ENCODE peak calls at places on chromosomes 11 and 22, in nine cellular contexts. Z is psoas muscle, S is brain microvascular endothelial cell, J is GM23338, X is tibial nerve, F is A549, N is pancreas, R is suprapubic skin, L is cardiac muscle cell. H is an unnamed sample.
A peak's percentile ranks its signal among the peaks of the same experiment; 100 is the strongest.

GRCh38 chr22:32465661-32466060 is 1.4 kb upstream of the BPIFC start:
- DNase-seq in Z (no peak), F (no peak), S (no peak), J (no peak), N (no peak), R (no peak), X (no peak), L (no peak), H (no peak)

GRCh38 chr22:31179345-31179744 is 19.4 kb downstream of the RNF185 start:
- DNase-seq in R (peak; percentile 66), F (peak; percentile 60), X (no peak), J (no peak), L (no peak), Z (peak; percentile 68), N (no peak), S (no peak), H (no peak)

GRCh38 chr11:74345420-74345819 is 34.0 kb upstream of the P4HA3 start:
- DNase-seq in R (no peak), X (no peak), S (no peak), J (no peak), F (no peak), L (no peak), N (no peak), Z (no peak), H (no peak)

GRCh38 chr22:20424553-20424936 is 13.1 kb downstream of the SCARF2 start:
- DNase-seq in S (no peak), R (no peak), L (no peak), X (no peak), J (no peak), N (no peak), F (no peak), Z (no peak), H (no peak)

GRCh38 chr11:26865703-26866102 is 128.2 kb upstream of the FIBIN start:
- DNase-seq in Z (no peak), L (no peak), N (no peak), X (no peak), J (no peak), F (no peak), S (no peak), R (no peak), H (no peak)

GRCh38 chr11:57213282-57214086 is 23.6 kb downstream of the APLNR start:
- DNase-seq in N (no peak), S (no peak), F (no peak), X (no peak), J (peak; percentile 85), Z (no peak), L (peak; percentile 50), R (no peak), H (no peak)

GRCh38 chr11:126452256-126452655 is 96.8 kb downstream of the ST3GAL4 start:
- DNase-seq in L (no peak), S (no peak), N (no peak), F (no peak), J (no peak), R (no peak), Z (no peak), X (no peak), H (no peak)

GRCh38 chr22:24585927-24586546 is 6.8 kb downstream of the LRRC75B start:
- DNase-seq in S (no peak), F (no peak), Z (no peak), N (no peak), L (no peak), R (no peak), X (no peak), J (no peak), H (no peak)

GRCh38 chr11:14435717-14436116 is 63.9 kb downstream of the COPB1 start:
- DNase-seq in F (no peak), X (no peak), N (no peak), J (no peak), Z (no peak), L (no peak), R (no peak), S (no peak), H (no peak)

GRCh38 chr22:49672013-49672516 is 155.6 kb downstream of the BRD1 start:
- DNase-seq in Z (no peak), X (no peak), N (no peak), L (no peak), F (no peak), J (no peak), R (no peak), S (no peak), H (no peak)

GRCh38 chr22:18909556-18909955 is 3.4 kb downstream of the DGCR6 start:
- DNase-seq in F (no peak), S (no peak), X (no peak), L (no peak), J (no peak), N (no peak), R (no peak), Z (no peak), H (no peak)

GRCh38 chr11:38169286-38169685 is 1571.2 kb upstream of the RAG2 start:
- DNase-seq in N (no peak), F (no peak), J (no peak), S (no peak), Z (no peak), R (no peak), L (no peak), X (no peak), H (no peak)

GRCh38 chr22:46564084-46564714 is 26.8 kb upstream of the CELSR1 start:
- DNase-seq in S (no peak), N (no peak), R (peak; percentile 65), Z (peak; percentile 72), F (no peak), X (no peak), L (no peak), J (no peak), H (no peak)

GRCh38 chr11:3353066-3353465 is 25.9 kb downstream of the ZNF195 start:
- DNase-seq in R (no peak), L (no peak), S (no peak), Z (no peak), X (no peak), F (no peak), J (no peak), N (no peak), H (no peak)

GRCh38 chr11:124643605-124644425 is 21.2 kb downstream of the TBRG1 start:
- DNase-seq in F (no peak), S (peak; percentile 96), Z (no peak), L (no peak), N (no peak), X (no peak), J (no peak), R (no peak), H (peak; percentile 83)

GRCh38 chr11:28690746-28691145 is 582.6 kb downstream of the METTL15 start:
- DNase-seq in J (no peak), F (no peak), L (no peak), S (no peak), X (no peak), R (no peak), N (no peak), Z (no peak), H (peak; percentile 14)

DNA sequence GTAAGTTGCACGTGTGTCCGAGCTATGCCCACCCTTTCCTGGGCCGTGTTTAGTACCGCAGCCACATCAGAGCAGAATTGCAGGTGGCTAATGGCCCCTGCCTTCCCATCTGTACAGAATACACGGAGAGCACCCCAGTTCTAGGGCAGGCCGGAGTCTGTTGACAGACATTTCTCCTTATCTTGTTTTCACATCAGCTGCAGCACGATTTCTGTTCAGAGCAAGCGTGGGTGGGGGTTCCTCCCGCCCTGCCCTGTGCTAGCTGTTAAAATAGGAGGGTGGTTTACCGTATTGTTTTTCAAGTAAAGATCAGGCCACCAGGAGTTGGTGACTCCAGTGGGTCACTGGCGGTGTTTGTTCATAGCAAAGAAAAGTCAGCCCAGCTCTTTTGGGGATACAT is 41.1 kb downstream of the UBASH3B start:
- DNase-seq in J (no peak), X (no peak), F (no peak), L (no peak), Z (no peak), N (no peak), S (no peak), R (no peak), H (no peak)
- H3K4me3 ChIP-seq in J (no peak overlapping the region), X (no peak overlapping the region), F (no peak overlapping the region), L (no peak overlapping the region), Z (no peak overlapping the region), N (no peak overlapping the region), S (no peak overlapping the region), R (no peak overlapping the region), H (no peak overlapping the region)

GRCh38 chr11:132099692-132100091 is 729.3 kb downstream of the NTM start:
- DNase-seq in S (no peak), N (no peak), J (peak; percentile 83), X (no peak), R (no peak), F (no peak), Z (no peak), L (peak; percentile 32), H (no peak)
- TF ChIP-seq CTCF in S (peak; percentile 69), N (no peak), J (peak; percentile 77), X (peak; percentile 20), R (no peak), F (no peak), Z (no peak), L (peak; percentile 45), H (peak; percentile 10)

GRCh38 chr11:47269829-47270305 is at the start of gene MADD:
- DNase-seq in Z (peak; percentile 95), R (peak; percentile 89), X (peak; percentile 63), L (peak; percentile 93), J (peak; percentile 80), F (peak; percentile 80), S (peak; percentile 44), N (peak; percentile 93), H (no peak)

GRCh38 chr11:47267858-47268257 is 2.1 kb upstream of the MADD start:
- DNase-seq in R (no peak), J (peak; percentile 41), F (no peak), Z (peak; percentile 26), L (no peak), X (no peak), S (no peak), N (no peak), H (no peak)

GRCh38 chr11:47270331-47271271 is 668 bp downstream of the MADD start:
- DNase-seq in N (no peak), X (no peak), J (peak; percentile 59), S (peak; percentile 45), R (no peak), L (peak; percentile 45), Z (peak; percentile 53), F (peak; percentile 57), H (no peak)

GRCh38 chr11:47269002-47269828 is 718 bp upstream of the MADD start:
- DNase-seq in S (peak; percentile 86), F (peak; percentile 88), L (peak; percentile 93), Z (peak; percentile 96), X (peak; percentile 77), N (peak; percentile 94), J (peak; percentile 95), R (peak; percentile 94), H (peak; percentile 44)

GRCh38 chr11:47268448-47269001 is 1.4 kb upstream of the MADD start:
- DNase-seq in S (no peak), J (peak; percentile 39), R (no peak), X (no peak), Z (no peak), F (no peak), N (no peak), L (no peak), H (no peak)
- H3K4me3 ChIP-seq in S (no peak overlapping the region), J (peak overlapping the region; percentile 88), R (peak overlapping the region; percentile 77), X (peak overlapping the region; percentile 68), Z (peak overlapping the region; percentile 88), F (peak overlapping the region; percentile 72), N (no peak overlapping the region), L (no peak overlapping the region), H (peak overlapping the region; percentile 30)

GRCh38 chr11:61737636-61738386 is 14.6 kb upstream of the MYRF start:
- DNase-seq in S (no peak), F (no peak), Z (no peak), N (no peak), R (no peak), L (no peak), J (no peak), X (no peak), H (no peak)
- TF ChIP-seq CTCF in S (no peak), F (no peak), Z (no peak), N (no peak), R (no peak), L (no peak), J (no peak), X (no peak), H (no peak)

GRCh38 chr11:84719935-84720577 is 907.1 kb downstream of the DLG2 start:
- DNase-seq in N (peak; percentile 72), Z (peak; percentile 58), L (peak; percentile 54), R (no peak), J (peak; percentile 67), F (no peak), S (no peak), X (no peak), H (no peak)
- H3K4me3 ChIP-seq in N (peak overlapping the region; percentile 36), Z (peak overlapping the region; percentile 77), L (peak overlapping the region; percentile 43), R (peak overlapping the region; percentile 57), J (peak overlapping the region; percentile 61), F (peak overlapping the region; percentile 26), S (peak overlapping the region; percentile 49), X (peak overlapping the region; percentile 57), H (no peak overlapping the region)